ENCODE peak calls at places on chromosomes 13 and 19, in nine cellular contexts. G, K, P, W, X, Z, O, T and Q are unnamed samples.

GRCh38 chr13:92074658-92075057 is 676.2 kb downstream of the GPC5 start:
- DNase-seq in G (peak; percentile 53), K (no peak), P (peak; percentile 49), W (no peak), X (no peak), Z (no peak), O (no peak), T (no peak), Q (no peak)

GRCh38 chr19:51135004-51135403 is 7.1 kb upstream of the SIGLEC7 start:
- DNase-seq in G (no peak), K (no peak), P (no peak), W (no peak), X (no peak), Z (no peak), O (no peak), T (no peak), Q (no peak)

GRCh38 chr19:45568732-45569131 is 15.9 kb downstream of the OPA3 start:
- DNase-seq in G (no peak), K (no peak), P (no peak), W (no peak), X (no peak), Z (no peak), O (peak; percentile 41), T (no peak), Q (no peak)

GRCh38 chr13:113090806-113091205 is 14.8 kb upstream of the F7 start:
- DNase-seq in G (no peak), K (no peak), P (no peak), W (no peak), X (no peak), Z (no peak), O (no peak), T (no peak), Q (peak; percentile 72)

GRCh38 chr19:58479303-58479702 is 3.2 kb downstream of the ZNF446 start:
- DNase-seq in G (no peak), K (no peak), P (no peak), W (no peak), X (no peak), Z (no peak), O (no peak), T (no peak), Q (no peak)

GRCh38 chr13:109840201-109840892 is 54.0 kb upstream of the IRS2 start:
- DNase-seq in G (no peak), K (no peak), P (no peak), W (peak; percentile 46), X (no peak), Z (no peak), O (peak; percentile 66), T (no peak), Q (no peak)

GRCh38 chr19:46015961-46016425 is 6.9 kb downstream of the PGLYRP1 start:
- DNase-seq in G (peak; percentile 79), K (peak; percentile 34), P (no peak), W (peak; percentile 57), X (no peak), Z (no peak), O (no peak), T (no peak), Q (no peak)

GRCh38 chr19:17656970-17657369 is 31.2 kb downstream of the UNC13A start:
- DNase-seq in G (no peak), K (no peak), P (no peak), W (no peak), X (no peak), Z (no peak), O (no peak), T (no peak), Q (peak; percentile 46)

GRCh38 chr19:52690395-52691214 is 44.2 kb downstream of the ZNF611 start:
- DNase-seq in G (peak; percentile 96), K (peak; percentile 86), P (peak; percentile 85), W (peak; percentile 94), X (peak; percentile 52), Z (peak; percentile 92), O (peak; percentile 76), T (peak; percentile 84), Q (peak; percentile 98)

GRCh38 chr13:48110930-48111721 is 16.2 kb upstream of the MED4 start:
- DNase-seq in G (no peak), K (no peak), P (no peak), W (no peak), X (no peak), Z (no peak), O (no peak), T (no peak), Q (no peak)

GRCh38 chr19:8666814-8667405 is 31.7 kb downstream of the ACTL9 start:
- DNase-seq in G (no peak), K (no peak), P (no peak), W (no peak), X (no peak), Z (no peak), O (no peak), T (no peak), Q (no peak)

GRCh38 chr19:9935409-9936062 is 779 bp downstream of the OLFM2 start:
- DNase-seq in G (no peak), K (no peak), P (no peak), W (no peak), X (no peak), Z (no peak), O (no peak), T (no peak), Q (no peak)

GRCh38 chr13:98478134-98479129 is 98.5 kb downstream of the STK24 start:
- DNase-seq in G (no peak), K (no peak), P (no peak), W (peak; percentile 41), X (no peak), Z (no peak), O (no peak), T (no peak), Q (no peak)

GRCh38 chr19:17775245-17775927 is 19.6 kb upstream of the B3GNT3 start:
- DNase-seq in G (peak; percentile 42), K (peak; percentile 27), P (no peak), W (peak; percentile 62), X (no peak), Z (no peak), O (no peak), T (no peak), Q (no peak)

GRCh38 chr13:97568850-97569249 is 134.9 kb downstream of the RAP2A start:
- DNase-seq in G (peak; percentile 2), K (no peak), P (no peak), W (no peak), X (no peak), Z (no peak), O (no peak), T (no peak), Q (no peak)

GRCh38 chr19:47723573-47723923 is 10.3 kb downstream of the EHD2 start:
- DNase-seq in G (peak; percentile 92), K (no peak), P (no peak), W (peak; percentile 55), X (no peak), Z (no peak), O (no peak), T (no peak), Q (no peak)

GRCh38 chr13:37495046-37495445 is 103.5 kb downstream of the POSTN start:
- DNase-seq in G (peak; percentile 45), K (no peak), P (peak; percentile 88), W (no peak), X (no peak), Z (no peak), O (no peak), T (no peak), Q (no peak)

GRCh38 chr19:3269972-3270667 is 45.7 kb downstream of the CELF5 start:
- DNase-seq in G (no peak), K (no peak), P (no peak), W (no peak), X (no peak), Z (no peak), O (no peak), T (no peak), Q (no peak)

GRCh38 chr19:4233282-4233853 is 4.0 kb downstream of the EBI3 start:
- DNase-seq in G (peak; percentile 59), K (peak; percentile 64), P (peak; percentile 25), W (peak; percentile 89), X (no peak), Z (peak; percentile 53), O (peak; percentile 48), T (peak; percentile 25), Q (no peak)

GRCh38 chr19:14686411-14686810 is 3.4 kb upstream of the ZNF333 start:
- DNase-seq in G (peak; percentile 44), K (no peak), P (peak; percentile 34), W (peak; percentile 56), X (no peak), Z (peak; percentile 4), O (peak; percentile 29), T (no peak), Q (no peak)

GRCh38 chr19:39492788-39493187 is 6.0 kb upstream of the DLL3 start:
- DNase-seq in G (no peak), K (no peak), P (no peak), W (no peak), X (no peak), Z (no peak), O (no peak), T (no peak), Q (no peak)

GRCh38 chr19:53874384-53874995 is 6.8 kb downstream of the MYADM start:
- DNase-seq in G (no peak), K (no peak), P (no peak), W (no peak), X (no peak), Z (no peak), O (no peak), T (no peak), Q (no peak)

GRCh38 chr13:103222683-103223082 is 156.5 kb upstream of the SLC10A2 start:
- DNase-seq in G (no peak), K (no peak), P (no peak), W (no peak), X (no peak), Z (no peak), O (no peak), T (no peak), Q (no peak)

GRCh38 chr13:110185696-110186095 is 121.3 kb downstream of the COL4A1 start:
- DNase-seq in G (no peak), K (no peak), P (no peak), W (no peak), X (no peak), Z (no peak), O (no peak), T (no peak), Q (no peak)

GRCh38 chr19:1251233-1251502 is 2.8 kb downstream of the MIDN start:
- DNase-seq in G (peak; percentile 41), K (no peak), P (peak; percentile 71), W (no peak), X (no peak), Z (no peak), O (no peak), T (no peak), Q (no peak)

GRCh38 chr19:3346677-3347353 is 19.6 kb upstream of the NFIC start:
- DNase-seq in G (peak; percentile 62), K (no peak), P (peak; percentile 32), W (no peak), X (no peak), Z (no peak), O (no peak), T (no peak), Q (no peak)

GRCh38 chr13:93951153-93951552 is 528.3 kb downstream of the DCT start:
- DNase-seq in G (peak; percentile 23), K (no peak), P (peak; percentile 11), W (no peak), X (no peak), Z (no peak), O (no peak), T (no peak), Q (no peak)

GRCh38 chr13:88800505-88800904 is 1129.3 kb downstream of the SLITRK5 start:
- DNase-seq in G (peak; percentile 15), K (no peak), P (no peak), W (no peak), X (no peak), Z (no peak), O (no peak), T (no peak), Q (no peak)

GRCh38 chr13:98422046-98422445 is 154.9 kb downstream of the STK24 start:
- DNase-seq in G (no peak), K (no peak), P (no peak), W (no peak), X (no peak), Z (no peak), O (no peak), T (no peak), Q (no peak)

GRCh38 chr19:19491321-19492025 is 23.9 kb downstream of the TSSK6 start:
- DNase-seq in G (no peak), K (no peak), P (no peak), W (no peak), X (no peak), Z (no peak), O (no peak), T (no peak), Q (no peak)

GRCh38 chr19:45346449-45346848 is 5.9 kb downstream of the KLC3 start:
- DNase-seq in G (peak; percentile 62), K (no peak), P (no peak), W (no peak), X (no peak), Z (no peak), O (no peak), T (no peak), Q (peak; percentile 87)